ENCODE peak calls at places on chromosome 22, in four cellular contexts. G is IMR-90, M is GM12891, S is lower leg skin. Q is an unnamed sample.

GRCh38 chr22:36027960-36028645 is 521 bp downstream of the RBFOX2 start:
- DNase-seq in M (peak), S (no peak), G (no peak), Q (peak)

GRCh38 chr22:36493690-36494110 is 12.3 kb upstream of the TXN2 start:
- DNase-seq in M (peak), S (no peak), G (no peak), Q (no peak)

GRCh38 chr22:48712558-48712957 is 1115.1 kb downstream of the BRD1 start:
- DNase-seq in G (no peak), S (no peak), M (no peak), Q (no peak)

GRCh38 chr22:35198738-35199137 is 58.6 kb upstream of the HMGXB4 start:
- DNase-seq in G (no peak), S (no peak), M (no peak), Q (no peak)

GRCh38 chr22:17199131-17199731 is 20.0 kb downstream of the ADA2 start:
- DNase-seq in M (no peak), S (peak), G (peak), Q (no peak)

GRCh38 chr22:24845036-24845918 is 39.3 kb downstream of the SGSM1 start:
- DNase-seq in G (peak), M (no peak), S (peak), Q (peak)

GRCh38 chr22:27100789-27101188 is 443.4 kb downstream of the MIAT start:
- DNase-seq in S (no peak), G (peak), M (no peak), Q (no peak)

GRCh38 chr22:42769574-42770447 is 49.1 kb upstream of the A4GALT start:
- DNase-seq in G (peak), S (no peak), M (peak), Q (peak)

GRCh38 chr22:40053460-40053859 is 58.7 kb downstream of the FAM83F start:
- DNase-seq in G (no peak), S (no peak), M (no peak), Q (no peak)

GRCh38 chr22:29470159-29470855 is 9.7 kb upstream of the NEFH start:
- DNase-seq in G (peak), M (peak), S (peak), Q (peak)

GRCh38 chr22:27133951-27134664 is 476.7 kb downstream of the MIAT start:
- DNase-seq in M (peak), S (peak), G (peak), Q (peak)

GRCh38 chr22:43232445-43232844 is 45.5 kb upstream of the TTLL12 start:
- DNase-seq in S (no peak), M (no peak), G (no peak), Q (no peak)

GRCh38 chr22:21876486-21877176 is 9.2 kb upstream of the MAPK1 start:
- DNase-seq in G (peak), S (no peak), M (no peak), Q (no peak)

GRCh38 chr22:39106326-39106725 is 9.3 kb downstream of the APOBEC3H start:
- DNase-seq in M (no peak), G (no peak), S (no peak), Q (no peak)

GRCh38 chr22:49513358-49513851 is 314.3 kb downstream of the BRD1 start:
- DNase-seq in G (no peak), M (no peak), S (no peak), Q (no peak)

GRCh38 chr22:43957871-43958270 is 2.6 kb downstream of the SAMM50 start:
- DNase-seq in G (peak), S (no peak), M (no peak), Q (no peak)

GRCh38 chr22:19855504-19856409 is 1.1 kb upstream of the GNB1L start:
- DNase-seq in S (peak), M (no peak), G (peak), Q (no peak)
- TF ChIP-seq POLR2A in S (no peak), M (no peak), G (no peak), Q (no peak)

GRCh38 chr22:31749636-31750364 is at the start of gene PRR14L:
- DNase-seq in M (peak), G (peak), S (peak), Q (peak)
- TF ChIP-seq POLR2A in M (peak), G (peak), S (peak), Q (peak)

GRCh38 chr22:46748206-46748947 is 10.3 kb upstream of the CERK start:
- DNase-seq in G (no peak), M (no peak), S (no peak), Q (no peak)

GRCh38 chr22:46747646-46748045 is 9.6 kb upstream of the CERK start:
- DNase-seq in S (no peak), G (no peak), M (no peak), Q (no peak)

GRCh38 chr22:46749682-46750529 is 11.9 kb upstream of the CERK start:
- DNase-seq in M (no peak), G (no peak), S (no peak), Q (no peak)

GRCh38 chr22:46750530-46750800 is 12.0 kb upstream of the TBC1D22A start:
- DNase-seq in G (no peak), M (no peak), S (no peak), Q (no peak)

GRCh38 chr22:46748948-46749681 is 11.1 kb upstream of the CERK start:
- DNase-seq in G (peak), M (no peak), S (no peak), Q (no peak)
- TF ChIP-seq POLR2A in G (no peak), M (no peak), S (no peak), Q (no peak)

DNA sequence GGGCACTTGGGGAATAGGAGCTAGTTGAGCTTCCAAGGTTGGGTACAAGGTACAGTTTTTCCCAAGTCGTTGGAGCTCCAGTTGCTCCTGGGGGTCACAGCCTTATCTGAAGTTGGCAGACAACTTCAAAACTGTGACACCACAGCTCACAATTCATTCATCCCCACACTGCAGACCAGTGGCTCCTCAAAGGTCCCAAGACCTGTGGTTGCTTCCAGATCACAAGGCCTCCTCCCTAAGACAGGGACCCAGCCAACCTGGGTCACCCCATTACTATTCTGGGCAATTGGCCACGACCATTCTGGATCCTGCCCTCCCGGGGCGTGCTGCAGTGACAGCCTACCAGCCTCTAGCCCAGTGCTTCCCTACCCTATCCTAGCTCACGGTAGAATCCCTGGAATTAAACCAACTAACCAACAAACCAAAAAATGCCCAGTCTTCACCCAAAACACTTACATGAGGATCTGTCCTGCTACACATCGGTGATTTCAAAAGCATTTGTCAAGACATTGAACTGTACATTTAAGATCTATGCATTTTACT is 862 bp upstream of the PDXP start:
- DNase-seq in M (no peak), S (no peak), G (peak), Q (peak)
- TF ChIP-seq POLR2A in M (peak), S (no peak), G (no peak), Q (no peak)

DNA sequence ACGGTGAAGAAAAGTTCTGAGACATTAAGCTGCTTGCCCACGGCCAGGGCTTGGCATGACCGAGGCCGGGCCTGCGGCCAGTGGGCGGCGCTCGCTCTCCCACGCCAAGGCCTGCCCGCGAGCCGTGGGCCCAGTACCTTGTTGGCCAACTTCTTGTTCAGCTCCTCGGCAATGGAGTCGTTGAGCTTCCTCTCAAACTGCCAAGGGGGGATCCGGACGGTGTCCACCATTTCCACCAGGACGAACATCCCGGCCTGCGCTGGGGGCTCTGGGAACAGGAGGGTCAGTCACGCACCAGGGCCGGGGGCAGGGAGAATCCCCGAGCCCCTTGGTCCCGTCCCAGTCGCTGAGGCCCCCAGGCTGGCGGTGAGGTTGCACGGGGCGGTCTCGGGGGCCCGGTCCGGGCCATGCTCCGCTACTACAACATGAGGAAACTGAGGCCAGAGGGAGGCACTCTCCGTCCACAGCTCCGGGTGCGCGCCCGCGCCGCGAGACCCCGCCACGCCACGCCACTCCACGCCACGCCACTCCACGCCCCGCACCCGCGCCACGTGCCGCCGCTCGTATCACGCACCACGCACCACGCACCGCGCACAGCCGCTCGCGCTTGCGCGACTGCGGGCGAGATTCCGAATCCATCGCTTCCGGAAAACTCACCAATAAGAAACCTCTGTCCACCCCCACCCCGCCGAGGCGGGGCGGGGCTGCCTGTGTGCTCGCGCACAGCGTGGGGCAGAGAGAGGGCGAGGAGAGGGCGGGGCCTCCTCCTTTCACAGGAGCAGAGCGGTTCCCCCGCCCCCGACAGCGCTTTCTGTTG is at the start of gene POLR3H:
- DNase-seq in M (peak), S (peak), G (peak), Q (peak)
- TF ChIP-seq POLR2A in M (no peak), S (no peak), G (peak), Q (peak)

DNA sequence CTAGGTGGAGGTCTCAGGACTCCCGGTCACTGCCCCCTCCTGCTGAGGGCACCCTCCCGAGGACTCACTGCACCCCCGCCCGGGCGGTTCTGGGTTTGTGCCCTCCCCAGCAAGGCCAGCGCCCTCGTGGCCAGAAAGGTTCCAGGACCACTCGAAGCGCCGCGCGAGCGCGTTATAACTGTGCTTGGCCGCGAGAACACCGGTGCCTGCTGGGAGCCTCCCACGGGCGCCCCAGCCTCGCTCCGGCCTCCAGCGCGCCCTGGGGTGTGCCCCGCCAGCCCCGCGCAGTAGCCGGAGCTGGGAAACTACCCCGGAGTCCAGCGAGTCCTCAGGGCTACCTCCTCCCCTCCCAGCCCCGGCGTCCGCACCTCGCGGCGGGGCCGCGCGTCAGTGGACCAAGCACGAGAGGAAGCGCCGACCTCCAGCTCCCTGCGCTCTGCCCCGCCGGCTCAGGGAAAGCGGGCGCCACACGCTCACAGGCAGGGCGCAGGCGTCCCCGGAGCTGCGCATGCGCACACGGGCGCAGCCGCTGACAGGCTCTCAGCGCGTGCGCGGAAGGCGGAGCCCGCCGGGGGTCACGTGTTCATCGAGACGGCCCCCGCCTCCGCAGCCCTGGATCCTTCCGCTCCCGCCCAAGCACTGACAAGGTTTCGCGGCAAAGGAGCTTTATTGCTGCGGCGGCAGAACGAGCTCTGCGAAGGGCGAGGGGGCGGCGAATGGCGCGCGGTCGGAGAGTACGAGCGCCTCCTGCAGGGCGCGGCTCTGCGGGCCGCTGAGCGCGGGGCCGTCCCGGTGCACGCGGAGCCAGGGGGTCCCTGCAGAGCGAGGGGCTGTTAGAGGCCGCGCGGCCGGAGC is at the start of gene SCO2:
- DNase-seq in S (peak), G (peak), M (peak), Q (peak)
- TF ChIP-seq POLR2A in S (no peak), G (peak), M (peak), Q (peak)

DNA sequence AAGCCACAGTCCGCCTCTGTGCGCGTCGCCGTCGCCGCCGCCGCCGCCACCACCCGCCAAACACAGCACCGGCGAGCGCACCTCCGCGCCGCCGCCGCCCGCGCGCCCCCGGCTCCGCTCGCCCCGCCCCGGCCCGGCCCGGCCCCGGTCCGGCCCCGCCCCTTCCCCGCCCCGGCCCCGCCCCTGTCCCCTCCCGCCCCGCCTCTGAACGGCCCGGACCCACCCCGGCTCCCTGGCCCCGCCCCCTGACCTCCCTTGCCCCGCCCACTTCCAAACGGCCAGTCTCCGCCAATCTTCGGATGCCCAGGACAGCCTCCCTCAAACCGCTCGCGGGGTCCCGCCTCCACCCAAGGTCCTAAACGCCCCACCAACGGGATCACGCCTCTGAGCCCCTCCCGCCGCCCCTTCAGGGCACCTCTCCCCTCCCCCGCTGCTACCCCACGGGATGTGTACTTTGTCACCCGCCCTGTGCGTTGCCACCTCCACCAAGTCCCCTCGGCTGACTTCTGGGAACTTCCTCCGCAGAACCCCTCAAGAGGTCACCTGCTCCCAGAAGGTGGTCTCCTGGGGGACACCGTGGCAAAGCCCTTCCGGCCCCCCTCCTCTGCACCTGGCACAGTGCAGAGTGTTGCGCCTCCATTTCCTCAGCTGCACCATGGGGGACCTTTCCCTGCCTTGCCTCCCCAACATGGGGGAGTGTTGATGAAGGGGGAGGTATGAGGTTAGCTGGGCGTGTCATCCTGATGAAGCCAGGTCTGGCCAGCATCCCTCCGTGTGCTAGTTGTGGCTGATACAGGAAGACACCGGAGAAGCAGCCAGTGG is at the start of gene KIAA0930:
- DNase-seq in M (peak), G (peak), S (peak), Q (peak)
- TF ChIP-seq POLR2A in M (no peak), G (no peak), S (no peak), Q (peak)

DNA sequence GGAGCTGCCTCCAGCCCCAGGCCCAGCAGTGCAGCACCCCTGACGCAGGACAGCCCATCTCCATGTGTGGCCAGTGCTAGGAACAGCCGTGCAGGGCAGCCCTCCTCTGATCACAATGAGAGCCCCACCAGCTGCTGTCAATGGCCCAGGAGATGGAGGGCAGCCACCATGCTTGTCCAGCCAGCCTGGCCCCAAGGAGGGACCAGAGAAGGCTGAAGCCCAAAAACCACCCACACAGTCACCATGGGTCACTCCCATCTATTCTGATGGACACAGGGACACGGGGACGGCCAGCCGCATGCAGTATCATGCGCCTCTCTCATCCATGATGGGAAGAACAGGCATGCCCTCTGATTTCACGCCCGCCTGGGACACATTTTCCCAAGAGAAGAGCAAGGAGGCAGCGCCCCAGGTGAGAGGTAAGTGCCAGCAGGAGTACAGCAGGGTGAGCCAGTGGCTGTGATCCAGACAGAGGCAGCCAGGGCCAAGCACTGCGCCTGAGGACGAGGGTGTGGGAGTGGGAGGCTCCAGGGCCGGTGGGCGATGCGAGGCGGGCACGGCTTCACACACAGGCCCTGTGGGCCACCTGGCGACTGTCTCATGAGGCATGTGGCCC is 33.6 kb upstream of the GNB1L start:
- DNase-seq in G (no peak), S (no peak), M (no peak), Q (no peak)
- TF ChIP-seq POLR2A in G (no peak), S (no peak), M (no peak), Q (no peak)

Q was measured in H54.